ENCODE peak calls at places on chromosomes 1 and 21, in eight cellular contexts. Q, W, O, F, K, Z, B and P are unnamed samples.

GRCh38 chr21:32135401-32136363 is 143.2 kb downstream of the MIS18A start:
- DNase-seq in B (no peak), K (no peak), Q (no peak), W (no peak), O (no peak), F (no peak), Z (no peak), P (no peak)

GRCh38 chr21:42316891-42317290 is 1.7 kb upstream of the TFF3 start:
- DNase-seq in B (no peak), Q (no peak), Z (no peak), F (no peak), K (no peak), O (no peak), W (no peak), P (no peak)

GRCh38 chr1:10973552-10973951 is 38.9 kb upstream of the TARDBP start:
- DNase-seq in W (no peak), Q (no peak), B (no peak), F (no peak), K (peak), Z (peak), O (no peak), P (no peak)

GRCh38 chr1:226223786-226224244 is 351 bp downstream of the MIXL1 start:
- DNase-seq in Q (no peak), K (no peak), B (peak), O (no peak), Z (no peak), F (no peak), W (no peak), P (no peak)

GRCh38 chr1:198937231-198938031 is 298.6 kb downstream of the PTPRC start:
- DNase-seq in O (peak), B (peak), F (peak), K (no peak), Q (peak), Z (peak), W (peak), P (peak)

GRCh38 chr21:45818276-45818903 is 163.2 kb upstream of the COL6A1 start:
- DNase-seq in K (no peak), Z (peak), B (peak), W (no peak), F (no peak), Q (no peak), O (no peak), P (no peak)

GRCh38 chr1:67889940-67890567 is 56.8 kb upstream of the GNG12 start:
- DNase-seq in F (no peak), Z (peak), K (no peak), Q (no peak), O (no peak), B (no peak), W (peak), P (peak)

GRCh38 chr1:23062271-23062670 is 43.0 kb downstream of the KDM1A start:
- DNase-seq in K (no peak), Q (no peak), O (no peak), B (no peak), Z (peak), F (no peak), W (no peak), P (no peak)

GRCh38 chr1:67979532-67979931 is 70.9 kb downstream of the DIRAS3 start:
- DNase-seq in B (no peak), F (no peak), K (no peak), Q (no peak), O (no peak), Z (no peak), W (no peak), P (no peak)

GRCh38 chr1:63721531-63722189 is 52.2 kb upstream of the ROR1 start:
- DNase-seq in B (no peak), K (peak), O (no peak), Z (peak), W (no peak), F (peak), Q (no peak), P (no peak)

GRCh38 chr1:212498243-212498642 is 65.5 kb downstream of the NENF start:
- DNase-seq in O (no peak), F (no peak), B (peak), K (no peak), Z (peak), W (no peak), Q (no peak), P (peak)